ENCODE peak calls at places on chromosomes 5 and 9, in eight cellular contexts. J, Q, Y, O, E, C, A and V are unnamed samples.

GRCh38 chr5:1553642-1554409 is 30.1 kb upstream of the LPCAT1 start:
- DNase-seq in O (no peak), Y (no peak), J (no peak), E (no peak), A (no peak), Q (peak; percentile 17), C (no peak), V (no peak)

GRCh38 chr9:19675492-19675891 is 113.3 kb downstream of the SLC24A2 start:
- DNase-seq in Q (no peak), O (no peak), A (no peak), Y (no peak), J (no peak), E (no peak), C (no peak), V (no peak)

GRCh38 chr5:1429066-1429465 is 16.2 kb downstream of the SLC6A3 start:
- DNase-seq in J (no peak), C (no peak), Q (no peak), E (no peak), Y (no peak), A (no peak), O (no peak), V (no peak)

GRCh38 chr5:107504424-107504823 is 166.3 kb downstream of the EFNA5 start:
- DNase-seq in E (no peak), Q (no peak), A (no peak), C (no peak), Y (no peak), O (no peak), J (no peak), V (no peak)

GRCh38 chr9:133132174-133132573 is 11.1 kb upstream of the RALGDS start:
- DNase-seq in E (no peak), Q (no peak), A (no peak), J (no peak), C (no peak), Y (no peak), O (no peak), V (no peak)

GRCh38 chr5:2129581-2130272 is 247.0 kb upstream of the IRX4 start:
- DNase-seq in C (no peak), E (no peak), Y (no peak), A (no peak), Q (no peak), O (no peak), J (no peak), V (no peak)

GRCh38 chr5:39674209-39675082 is 249.7 kb upstream of the DAB2 start:
- DNase-seq in O (no peak), Q (no peak), J (no peak), C (no peak), E (peak; percentile 22), Y (no peak), A (no peak), V (no peak)

GRCh38 chr5:75909223-75909622 is 174.0 kb upstream of the SV2C start:
- DNase-seq in Y (no peak), E (no peak), O (no peak), Q (no peak), C (no peak), J (no peak), A (no peak), V (no peak)

GRCh38 chr5:179161901-179162300 is 101.7 kb downstream of the ZNF354C start:
- DNase-seq in E (no peak), Y (no peak), Q (no peak), A (no peak), J (no peak), O (no peak), C (no peak), V (no peak)

GRCh38 chr5:53792338-53792737 is 231.9 kb downstream of the NDUFS4 start:
- DNase-seq in Y (no peak), A (no peak), O (no peak), Q (no peak), E (no peak), C (no peak), J (no peak), V (no peak)

GRCh38 chr5:14821721-14822120 is 49.9 kb downstream of the ANKH start:
- DNase-seq in Q (no peak), A (no peak), Y (no peak), O (no peak), E (no peak), C (no peak), J (no peak), V (peak; percentile 13)

GRCh38 chr9:137170486-137171148 is 766 bp upstream of the LRRC26 start:
- DNase-seq in E (no peak), O (no peak), A (no peak), Q (no peak), C (no peak), J (no peak), Y (no peak), V (no peak)

GRCh38 chr5:134911285-134912215 is 6.6 kb downstream of the PCBD2 start:
- DNase-seq in Q (no peak), C (no peak), A (no peak), Y (no peak), E (no peak), J (no peak), O (no peak), V (peak; percentile 12)

GRCh38 chr5:61123145-61123544 is 39.1 kb downstream of the SMIM15 start:
- DNase-seq in C (no peak), O (no peak), Y (no peak), Q (no peak), E (no peak), J (no peak), A (no peak), V (no peak)

GRCh38 chr5:160466121-160466520 is 44.5 kb downstream of the PTTG1 start:
- DNase-seq in E (no peak), C (no peak), J (no peak), Y (no peak), O (no peak), A (no peak), Q (no peak), V (no peak)

GRCh38 chr5:150918613-150919012 is 13.8 kb upstream of the ZNF300 start:
- DNase-seq in C (no peak), Y (peak; percentile 34), O (no peak), A (no peak), E (peak; percentile 22), J (no peak), Q (no peak), V (peak; percentile 87)

GRCh38 chr9:4262735-4263141 is 37.1 kb downstream of the GLIS3 start:
- DNase-seq in O (no peak), J (no peak), A (peak; percentile 65), C (peak; percentile 56), E (peak; percentile 92), Q (no peak), Y (peak; percentile 86), V (peak; percentile 97)

GRCh38 chr5:135242021-135242480 is 157.0 kb downstream of the MACROH2A1 start:
- DNase-seq in E (no peak), C (no peak), Q (no peak), A (no peak), O (no peak), J (no peak), Y (peak; percentile 73), V (peak; percentile 92)

GRCh38 chr9:69470186-69470977 is 145.4 kb downstream of the ENTREP1 start:
- DNase-seq in Q (no peak), E (no peak), J (no peak), C (peak; percentile 85), A (no peak), O (peak; percentile 85), Y (no peak), V (no peak)

GRCh38 chr5:123997354-123998215 is 485.6 kb downstream of the CSNK1G3 start:
- DNase-seq in O (no peak), Y (no peak), C (no peak), Q (no peak), E (peak; percentile 21), A (peak; percentile 20), J (no peak), V (peak; percentile 48)

GRCh38 chr5:144201578-144201977 is 30.9 kb downstream of the KCTD16 start:
- DNase-seq in Y (no peak), Q (no peak), A (no peak), O (no peak), E (no peak), J (no peak), C (no peak), V (no peak)

GRCh38 chr5:2030131-2030530 is 147.4 kb upstream of the IRX4 start:
- DNase-seq in O (no peak), Y (no peak), J (no peak), E (no peak), A (no peak), C (no peak), Q (no peak), V (no peak)

GRCh38 chr5:15008911-15009310 is 137.3 kb upstream of the ANKH start:
- DNase-seq in C (no peak), E (peak; percentile 20), Y (no peak), Q (no peak), J (no peak), O (no peak), A (peak; percentile 50), V (no peak)

GRCh38 chr5:33688041-33688980 is 203.5 kb downstream of the ADAMTS12 start:
- DNase-seq in Y (no peak), Q (no peak), J (no peak), C (no peak), O (no peak), E (peak; percentile 24), A (no peak), V (no peak)

GRCh38 chr5:42059291-42059690 is 134.2 kb downstream of the FBXO4 start:
- DNase-seq in E (no peak), C (no peak), A (no peak), Q (no peak), J (no peak), Y (no peak), O (no peak), V (peak; percentile 12)